ENCODE peak calls at places on chromosomes 12 and 14, in ten cellular contexts. D is esophagus muscularis mucosa, X is H7, V is epithelial cell of proximal tubule, N is iPS DF 6.9, R is aorta, O is Peyer's patch, S is cardiac muscle cell, E is fibroblast of mammary gland, K is GM23338. T is an unnamed sample.

GRCh38 chr12:52120951-52121847 is 41.7 kb downstream of the SMIM41 start:
- DNase-seq in D (no peak), X (peak; percentile 34), V (no peak), N (no peak), R (peak; percentile 66), O (peak; percentile 46), S (no peak), E (peak; percentile 25), K (no peak), T (no peak)

GRCh38 chr12:94145231-94145979 is 3.0 kb upstream of the PLXNC1 start:
- DNase-seq in D (no peak), X (peak; percentile 24), V (no peak), N (no peak), R (no peak), O (no peak), S (peak; percentile 77), E (peak; percentile 68), K (no peak), T (no peak)

GRCh38 chr14:21894003-21894897 is 220.6 kb upstream of the OR4E1 start:
- DNase-seq in D (no peak), X (peak; percentile 17), V (no peak), N (no peak), R (no peak), O (no peak), S (peak; percentile 10), E (no peak), K (peak; percentile 76), T (no peak)

GRCh38 chr12:16603916-16604575 is 1.9 kb downstream of the LMO3 start:
- DNase-seq in D (no peak), X (peak; percentile 22), V (no peak), N (no peak), R (no peak), O (no peak), S (peak; percentile 49), E (no peak), K (peak; percentile 58), T (no peak)

GRCh38 chr12:33486058-33486457 is 46.4 kb upstream of the SYT10 start:
- DNase-seq in D (no peak), X (no peak), V (no peak), N (no peak), R (no peak), O (no peak), S (no peak), E (no peak), K (no peak), T (no peak)

GRCh38 chr12:99455350-99456037 is 192.1 kb upstream of the GARIN6 start:
- DNase-seq in D (no peak), X (no peak), V (peak; percentile 85), N (no peak), R (peak; percentile 60), O (no peak), S (peak; percentile 7), E (peak; percentile 51), K (peak; percentile 14), T (no peak)

GRCh38 chr12:33116284-33116683 is 219.7 kb upstream of the PKP2 start:
- DNase-seq in D (no peak), X (peak; percentile 4), V (no peak), N (no peak), R (no peak), O (no peak), S (no peak), E (no peak), K (peak; percentile 41), T (no peak)

GRCh38 chr12:3124917-3125316 is 47.7 kb downstream of the TSPAN9 start:
- DNase-seq in D (no peak), X (no peak), V (no peak), N (no peak), R (no peak), O (no peak), S (no peak), E (no peak), K (no peak), T (no peak)

GRCh38 chr12:57842342-57843294 is 3.9 kb downstream of the CTDSP2 start:
- DNase-seq in D (no peak), X (peak; percentile 80), V (no peak), N (no peak), R (no peak), O (no peak), S (peak; percentile 36), E (no peak), K (peak; percentile 85), T (no peak)

GRCh38 chr14:34794941-34795340 is 80.2 kb downstream of the BAZ1A start:
- DNase-seq in D (no peak), X (no peak), V (no peak), N (no peak), R (no peak), O (no peak), S (no peak), E (peak; percentile 51), K (no peak), T (no peak)

GRCh38 chr14:31829256-31829923 is 247.7 kb upstream of the ARHGAP5 start:
- DNase-seq in D (no peak), X (no peak), V (no peak), N (no peak), R (no peak), O (no peak), S (peak; percentile 87), E (peak; percentile 84), K (peak; percentile 21), T (no peak)

GRCh38 chr14:102733326-102733725 is 43.9 kb upstream of the TRAF3 start:
- DNase-seq in D (no peak), X (peak; percentile 25), V (no peak), N (no peak), R (peak; percentile 51), O (no peak), S (no peak), E (no peak), K (no peak), T (no peak)

GRCh38 chr14:104845033-104845666 is 19.9 kb upstream of the CEP170B start:
- DNase-seq in D (no peak), X (no peak), V (no peak), N (no peak), R (no peak), O (no peak), S (no peak), E (no peak), K (no peak), T (no peak)

GRCh38 chr14:104843006-104843405 is 22.1 kb upstream of the CEP170B start:
- DNase-seq in D (no peak), X (peak; percentile 58), V (no peak), N (no peak), R (no peak), O (no peak), S (no peak), E (no peak), K (no peak), T (no peak)

GRCh38 chr14:104844306-104845032 is 20.6 kb upstream of the CEP170B start:
- DNase-seq in D (no peak), X (peak; percentile 78), V (no peak), N (no peak), R (peak; percentile 77), O (no peak), S (no peak), E (no peak), K (peak; percentile 55), T (no peak)

GRCh38 chr14:104841730-104842129 is 23.3 kb upstream of the CEP170B start:
- DNase-seq in D (no peak), X (no peak), V (no peak), N (no peak), R (no peak), O (no peak), S (no peak), E (no peak), K (no peak), T (no peak)

DNA sequence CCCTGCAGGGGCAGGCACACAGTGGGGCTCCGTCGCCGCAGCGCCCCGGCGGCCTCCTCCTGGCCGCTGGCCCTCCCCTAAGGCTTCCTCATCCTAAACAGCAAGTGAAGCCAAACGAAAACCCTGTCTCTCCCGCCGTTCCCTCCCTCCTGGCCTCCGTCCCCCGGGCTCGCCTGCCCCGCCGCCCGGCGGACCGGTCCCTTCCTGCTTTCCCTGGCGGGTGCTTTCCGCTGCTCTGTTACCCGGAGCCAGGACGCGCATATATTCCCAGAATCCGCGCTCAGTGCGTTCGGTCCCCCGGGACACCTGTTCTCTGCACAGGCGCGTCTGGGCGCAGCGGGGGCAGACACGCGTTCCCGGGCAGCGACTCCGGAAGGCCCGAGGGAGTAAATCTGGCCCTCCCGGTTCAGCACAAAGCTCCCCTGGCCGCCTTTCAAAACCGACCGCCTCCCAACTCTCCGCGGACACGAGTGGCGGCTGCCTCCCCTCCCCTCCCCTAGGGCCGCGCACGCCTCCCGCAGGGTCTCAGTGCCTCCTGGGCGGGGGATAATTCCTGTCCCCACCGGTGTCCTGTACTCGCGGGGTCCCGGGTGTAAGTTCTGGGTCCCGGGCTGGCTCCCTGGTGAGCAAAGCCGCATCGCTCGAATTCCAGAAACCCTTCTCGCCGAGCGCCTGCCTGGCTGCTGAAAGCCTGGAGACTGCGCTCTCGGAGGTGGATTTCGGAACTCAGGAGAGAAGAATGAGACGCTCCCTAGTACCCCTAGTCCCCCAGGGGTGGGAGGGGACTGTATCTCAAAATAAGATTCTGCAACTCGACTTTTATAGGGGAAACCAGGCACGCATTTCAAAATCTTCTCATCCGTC is 21.4 kb upstream of the CEP170B start:
- DNase-seq in D (no peak), X (peak; percentile 89), V (no peak), N (no peak), R (peak; percentile 78), O (no peak), S (no peak), E (no peak), K (peak; percentile 94), T (no peak)
- H3K4me3 ChIP-seq in D (peak overlapping the region; percentile 59), X (peak overlapping the region; percentile 47), V (peak overlapping the region; percentile 35), N (peak overlapping the region; percentile 26), R (no peak overlapping the region), O (peak overlapping the region; percentile 24), S (peak overlapping the region; percentile 28), E (no peak overlapping the region), K (peak overlapping the region; percentile 71), T (peak overlapping the region; percentile 65)

GRCh38 chr12:7061138-7061537 is 620 bp downstream of the C1S start:
- DNase-seq in D (no peak), X (peak; percentile 46), V (no peak), N (no peak), R (no peak), O (no peak), S (no peak), E (peak; percentile 18), K (peak; percentile 26), T (no peak)
- H3K4me3 ChIP-seq in D (peak overlapping the region; percentile 68), X (no peak overlapping the region), V (no peak overlapping the region), N (no peak overlapping the region), R (no peak overlapping the region), O (peak overlapping the region; percentile 12), S (no peak overlapping the region), E (peak overlapping the region; percentile 60), K (no peak overlapping the region), T (peak overlapping the region; percentile 62)

GRCh38 chr14:69658664-69659261 is 47.4 kb downstream of the SUSD6 start:
- DNase-seq in D (no peak), X (no peak), V (no peak), N (no peak), R (no peak), O (peak; percentile 66), S (no peak), E (no peak), K (no peak), T (no peak)
- H3K4me3 ChIP-seq in D (peak overlapping the region; percentile 40), X (no peak overlapping the region), V (no peak overlapping the region), N (no peak overlapping the region), R (no peak overlapping the region), O (no peak overlapping the region), S (no peak overlapping the region), E (no peak overlapping the region), K (no peak overlapping the region), T (no peak overlapping the region)

DNA sequence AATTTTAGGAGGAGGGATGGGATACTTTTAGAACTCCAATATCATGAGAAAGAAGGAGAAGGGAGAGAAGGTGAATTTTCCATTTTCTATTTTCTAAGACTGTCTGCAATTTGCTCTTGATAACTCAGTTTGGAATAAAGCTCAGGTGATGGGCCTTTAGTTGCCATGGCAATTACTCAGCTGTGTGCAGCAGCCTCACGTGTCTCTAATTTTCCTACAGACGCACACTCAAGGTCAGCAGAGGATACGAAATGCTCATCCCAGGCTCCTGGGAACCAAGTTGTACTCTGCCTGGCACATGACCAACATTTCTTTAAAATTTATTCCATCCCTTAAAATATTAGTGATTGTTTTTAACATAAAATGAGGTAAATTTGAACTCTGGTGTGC is 76.7 kb downstream of the TTC8 start:
- DNase-seq in D (no peak), X (no peak), V (no peak), N (no peak), R (no peak), O (no peak), S (no peak), E (no peak), K (no peak), T (no peak)
- H3K4me3 ChIP-seq in D (no peak overlapping the region), X (no peak overlapping the region), V (no peak overlapping the region), N (no peak overlapping the region), R (no peak overlapping the region), O (no peak overlapping the region), S (no peak overlapping the region), E (no peak overlapping the region), K (no peak overlapping the region), T (no peak overlapping the region)

T was measured in left ventricle myocardium inferior.